ENCODE peak calls at places on chromosome 19, in nine cellular contexts. N, J, K, I, O, T, G, X and U are unnamed samples. For H3K4me1, the result is how much of the 10 kb centered on the place peaks cover.

GRCh38 chr19:24060687-24061356 is 26.2 kb upstream of the ZNF254 start:
- DNase-seq in N (no peak), J (no peak), K (no peak), I (no peak), O (no peak), T (no peak), G (no peak), X (no peak), U (no peak)

GRCh38 chr19:8611890-8612806 is 1.6 kb upstream of the ADAMTS10 start:
- DNase-seq in N (no peak), J (no peak), K (peak), I (peak), O (peak), T (peak), G (peak), X (peak), U (no peak)

GRCh38 chr19:41792513-41793413 is 3.6 kb upstream of the CEACAM3 start:
- DNase-seq in N (peak), J (peak), K (no peak), I (peak), O (peak), T (peak), G (peak), X (peak), U (peak)

GRCh38 chr19:30393046-30393445 is 20.9 kb downstream of the ZNF536 start:
- DNase-seq in N (no peak), J (no peak), K (no peak), I (no peak), O (peak), T (no peak), G (no peak), X (no peak), U (no peak)

GRCh38 chr19:19860756-19861390 is 4.8 kb upstream of the ZNF253 start:
- DNase-seq in N (no peak), J (peak), K (no peak), I (no peak), O (no peak), T (no peak), G (no peak), X (peak), U (no peak)

GRCh38 chr19:14118165-14119051 is 846 bp upstream of the PRKACA start:
- DNase-seq in N (peak), J (peak), K (peak), I (peak), O (peak), T (peak), G (peak), X (peak), U (no peak)

GRCh38 chr19:8615813-8616596 is 5.5 kb upstream of the ADAMTS10 start:
- DNase-seq in N (peak), J (peak), K (peak), I (peak), O (peak), T (peak), G (peak), X (peak), U (peak)

GRCh38 chr19:56837492-56837891 is 3.0 kb downstream of the PEG3 start:
- DNase-seq in N (no peak), J (no peak), K (peak), I (peak), O (peak), T (no peak), G (peak), X (no peak), U (no peak)

GRCh38 chr19:56266060-56266459 is 6.5 kb upstream of the EDDM13 start:
- DNase-seq in N (no peak), J (no peak), K (no peak), I (no peak), O (no peak), T (no peak), G (no peak), X (no peak), U (no peak)

GRCh38 chr19:11260996-11261395 is 1.3 kb downstream of the DOCK6 start:
- DNase-seq in N (no peak), J (no peak), K (no peak), I (no peak), O (no peak), T (no peak), G (no peak), X (no peak), U (no peak)

GRCh38 chr19:8585894-8586750 is 8.9 kb upstream of the MYO1F start:
- DNase-seq in N (peak), J (no peak), K (peak), I (no peak), O (peak), T (no peak), G (peak), X (no peak), U (no peak)

GRCh38 chr19:16076958-16077611 is 790 bp downstream of the TPM4 start:
- DNase-seq in N (peak), J (no peak), K (peak), I (peak), O (peak), T (peak), G (peak), X (no peak), U (peak)

GRCh38 chr19:7888145-7888825 is at the start of gene LRRC8E:
- DNase-seq in N (peak), J (no peak), K (peak), I (no peak), O (peak), T (peak), G (no peak), X (no peak), U (peak)

GRCh38 chr19:33957804-33958203 is 161.1 kb downstream of the KCTD15 start:
- DNase-seq in N (no peak), J (no peak), K (no peak), I (no peak), O (no peak), T (no peak), G (no peak), X (no peak), U (no peak)

GRCh38 chr19:31976775-31977536 is 368.5 kb upstream of the ZNF507 start:
- DNase-seq in N (no peak), J (no peak), K (no peak), I (no peak), O (no peak), T (no peak), G (no peak), X (no peak), U (no peak)

GRCh38 chr19:31902821-31903220 is 442.6 kb upstream of the ZNF507 start:
- DNase-seq in N (no peak), J (no peak), K (no peak), I (no peak), O (no peak), T (no peak), G (no peak), X (no peak), U (no peak)

GRCh38 chr19:35518313-35518712 is 4.9 kb upstream of the DMKN start:
- DNase-seq in N (no peak), J (no peak), K (no peak), I (no peak), O (peak), T (no peak), G (no peak), X (no peak), U (no peak)

GRCh38 chr19:19447536-19448237 is 42.2 kb downstream of the GATAD2A start:
- DNase-seq in N (no peak), J (peak), K (no peak), I (no peak), O (no peak), T (no peak), G (no peak), X (peak), U (no peak)

GRCh38 chr19:37920591-37921450 is 13.8 kb downstream of the SIPA1L3 start:
- DNase-seq in N (no peak), J (no peak), K (no peak), I (no peak), O (no peak), T (no peak), G (no peak), X (no peak), U (no peak)

DNA sequence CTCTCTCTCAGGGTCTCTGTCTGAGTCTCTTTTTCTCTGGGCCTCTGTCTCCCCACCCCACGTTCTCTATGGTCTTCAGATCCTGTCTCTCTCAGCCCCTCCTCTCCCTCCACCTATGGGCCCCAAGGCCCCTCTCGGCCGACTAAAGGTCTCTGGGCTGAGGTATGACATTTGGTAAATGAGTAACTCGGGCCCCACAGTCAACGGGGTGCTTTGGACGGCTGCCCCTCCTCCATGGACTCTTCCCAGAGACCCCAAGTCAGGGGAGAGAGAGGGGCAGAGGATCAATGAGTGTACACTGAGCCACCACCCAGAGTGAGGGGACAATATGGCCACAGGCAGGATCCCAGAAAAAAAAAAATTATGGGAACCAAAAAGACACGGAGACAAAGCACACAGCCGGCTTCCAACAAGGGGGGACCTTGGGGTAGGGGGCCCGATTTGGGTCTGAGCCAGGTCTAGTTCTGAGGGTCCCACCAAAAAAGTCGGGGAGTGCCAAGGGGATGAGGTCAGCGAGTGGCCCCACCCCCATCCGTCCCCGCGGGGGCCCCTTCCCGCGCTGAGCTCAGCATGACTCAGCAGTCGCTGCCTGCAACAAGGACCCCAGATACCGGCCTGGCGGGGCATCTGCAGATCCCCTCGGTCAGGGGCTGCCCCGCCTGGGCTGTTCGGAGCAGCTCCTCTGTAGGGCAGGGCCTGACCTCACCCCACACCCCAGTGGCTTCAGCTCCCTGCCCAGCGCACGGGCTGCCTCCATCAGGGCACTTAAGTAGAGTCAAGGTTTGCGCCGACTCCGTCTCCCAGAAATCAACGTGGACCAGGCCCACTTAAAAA is 1.5 kb upstream of the FTL start:
- DNase-seq in N (peak), J (no peak), K (peak), I (peak), O (peak), T (peak), G (peak), X (peak), U (peak)
- H3K4me1 ChIP-seq in N (under half), J (under half), K (under half), I (under half), O (under half), T (under half), G (under half), X (under half), U (under half)

GRCh38 chr19:50361290-50362029 is 4.0 kb downstream of the NAPSA start:
- DNase-seq in N (no peak), J (no peak), K (no peak), I (no peak), O (peak), T (no peak), G (peak), X (no peak), U (no peak)
- H3K4me3 ChIP-seq in N (no peak), J (no peak), K (no peak), I (no peak), O (no peak), T (no peak), G (no peak), X (no peak), U (no peak)

GRCh38 chr19:5949792-5950305 is 28.1 kb downstream of the RANBP3 start:
- DNase-seq in N (no peak), J (peak), K (no peak), I (no peak), O (no peak), T (no peak), G (no peak), X (peak), U (no peak)
- H3K4me1 ChIP-seq in N (under half), J (under half), K (under half), I (half or more), O (half or more), T (under half), G (under half), X (half or more), U (under half)

GRCh38 chr19:5396963-5397362 is 56.4 kb upstream of the PTPRS start:
- DNase-seq in N (no peak), J (no peak), K (no peak), I (no peak), O (no peak), T (no peak), G (no peak), X (no peak), U (no peak)
- H3K4me3 ChIP-seq in N (no peak), J (no peak), K (no peak), I (no peak), O (no peak), T (no peak), G (no peak), X (no peak), U (no peak)